ENCODE peak calls at places on chromosomes 5 and 9, in seven cellular contexts. H is GM12878, I is stomach, Z is lower leg skin, A is Peyer's patch, X is testis, G is body of pancreas. O is an unnamed sample.

GRCh38 chr9:3704890-3705289 is 179.1 kb upstream of the RFX3 start:
- DNase-seq in H (no peak), I (no peak), Z (no peak), A (no peak), X (no peak), G (no peak), O (no peak)

GRCh38 chr9:86580688-86581087 is 226.5 kb upstream of the TUT7 start:
- DNase-seq in H (no peak), I (no peak), Z (no peak), A (no peak), X (no peak), G (peak; percentile 16), O (no peak)

GRCh38 chr9:114434878-114435311 is 47.1 kb upstream of the AKNA start:
- DNase-seq in H (no peak), I (no peak), Z (peak; percentile 66), A (no peak), X (peak; percentile 41), G (peak; percentile 18), O (peak; percentile 24)

GRCh38 chr9:5582835-5583195 is 46.1 kb upstream of the RIC1 start:
- DNase-seq in H (peak; percentile 91), I (no peak), Z (peak; percentile 89), A (peak; percentile 54), X (peak; percentile 46), G (no peak), O (peak; percentile 16)

GRCh38 chr5:174183701-174184100 is 138.2 kb downstream of the NSG2 start:
- DNase-seq in H (no peak), I (no peak), Z (peak; percentile 69), A (no peak), X (no peak), G (no peak), O (no peak)

GRCh38 chr5:155983954-155984353 is 343.0 kb upstream of the SGCD start:
- DNase-seq in H (no peak), I (no peak), Z (no peak), A (no peak), X (no peak), G (no peak), O (no peak)

GRCh38 chr9:133848471-133848870 is 110.3 kb upstream of the SARDH start:
- DNase-seq in H (no peak), I (no peak), Z (no peak), A (no peak), X (no peak), G (no peak), O (no peak)

GRCh38 chr5:79689541-79690466 is at the start of gene CMYA5:
- DNase-seq in H (no peak), I (peak; percentile 28), Z (peak; percentile 85), A (no peak), X (peak; percentile 77), G (peak; percentile 1), O (no peak)

GRCh38 chr9:123771690-123772089 is 158.2 kb downstream of the DENND1A start:
- DNase-seq in H (no peak), I (no peak), Z (no peak), A (no peak), X (no peak), G (no peak), O (no peak)

GRCh38 chr5:169142264-169142970 is 158.5 kb downstream of the SLIT3 start:
- DNase-seq in H (no peak), I (peak; percentile 94), Z (peak; percentile 91), A (no peak), X (peak; percentile 63), G (peak; percentile 71), O (no peak)

GRCh38 chr5:62354028-62354874 is 48.2 kb downstream of the KIF2A start:
- DNase-seq in H (peak; percentile 35), I (no peak), Z (no peak), A (no peak), X (peak; percentile 39), G (peak; percentile 68), O (no peak)

GRCh38 chr5:32506809-32507208 is 62.3 kb upstream of the ZFR start:
- DNase-seq in H (no peak), I (no peak), Z (peak; percentile 68), A (no peak), X (peak; percentile 39), G (peak; percentile 56), O (peak; percentile 39)

GRCh38 chr9:84556556-84556955 is 113.0 kb upstream of the NTRK2 start:
- DNase-seq in H (no peak), I (no peak), Z (no peak), A (no peak), X (no peak), G (no peak), O (no peak)

GRCh38 chr5:132090107-132090506 is 16.5 kb downstream of the CSF2 start:
- DNase-seq in H (no peak), I (no peak), Z (peak; percentile 32), A (no peak), X (no peak), G (no peak), O (peak; percentile 59)

GRCh38 chr5:109876941-109877669 is 187.4 kb downstream of the MAN2A1 start:
- DNase-seq in H (no peak), I (no peak), Z (no peak), A (no peak), X (no peak), G (no peak), O (peak; percentile 19)

GRCh38 chr9:111603041-111603440 is 3.6 kb upstream of the PTGR1 start:
- DNase-seq in H (no peak), I (no peak), Z (no peak), A (no peak), X (no peak), G (no peak), O (no peak)

GRCh38 chr5:51881901-51882300 is 498.7 kb downstream of the ISL1 start:
- DNase-seq in H (no peak), I (no peak), Z (no peak), A (no peak), X (no peak), G (no peak), O (no peak)

GRCh38 chr5:24444439-24444838 is 200.3 kb downstream of the CDH10 start:
- DNase-seq in H (no peak), I (no peak), Z (no peak), A (no peak), X (no peak), G (no peak), O (no peak)

GRCh38 chr5:1445313-1445894 is at the start of gene SLC6A3:
- DNase-seq in H (no peak), I (peak; percentile 27), Z (peak; percentile 83), A (no peak), X (peak; percentile 46), G (peak; percentile 16), O (no peak)

GRCh38 chr5:150156033-150156381 is 362 bp upstream of the PDGFRB start:
- DNase-seq in H (no peak), I (no peak), Z (no peak), A (no peak), X (no peak), G (no peak), O (peak; percentile 46)

GRCh38 chr5:150156540-150156939 is 895 bp upstream of the PDGFRB start:
- DNase-seq in H (no peak), I (no peak), Z (no peak), A (no peak), X (no peak), G (no peak), O (no peak)

GRCh38 chr5:150154618-150155134 is 969 bp downstream of the PDGFRB start:
- DNase-seq in H (no peak), I (no peak), Z (no peak), A (no peak), X (no peak), G (no peak), O (no peak)

GRCh38 chr5:150153957-150154617 is 1.6 kb downstream of the PDGFRB start:
- DNase-seq in H (no peak), I (no peak), Z (no peak), A (no peak), X (peak; percentile 46), G (no peak), O (no peak)

GRCh38 chr5:150155258-150156032 is at the start of gene PDGFRB:
- DNase-seq in H (no peak), I (peak; percentile 55), Z (peak; percentile 98), A (peak; percentile 71), X (peak; percentile 87), G (peak; percentile 63), O (peak; percentile 78)
- TF ChIP-seq POLR2A in H (no peak), I (no peak), Z (peak; percentile 35), A (no peak), X (peak; percentile 13), G (peak; percentile 45), O (peak; percentile 52)

GRCh38 chr5:157823655-157824054 is 35.3 kb downstream of the CLINT1 start:
- DNase-seq in H (no peak), I (no peak), Z (no peak), A (no peak), X (no peak), G (no peak), O (no peak)

GRCh38 chr5:157819502-157820125 is 39.3 kb downstream of the CLINT1 start:
- DNase-seq in H (no peak), I (no peak), Z (no peak), A (no peak), X (no peak), G (no peak), O (no peak)

GRCh38 chr5:157820593-157821252 is 38.2 kb downstream of the CLINT1 start:
- DNase-seq in H (no peak), I (no peak), Z (no peak), A (no peak), X (peak; percentile 43), G (peak; percentile 37), O (no peak)

GRCh38 chr5:157821405-157821804 is 37.5 kb downstream of the CLINT1 start:
- DNase-seq in H (no peak), I (no peak), Z (no peak), A (no peak), X (no peak), G (no peak), O (no peak)

GRCh38 chr5:157821822-157822622 is 36.9 kb downstream of the CLINT1 start:
- DNase-seq in H (no peak), I (no peak), Z (no peak), A (no peak), X (no peak), G (no peak), O (no peak)
- TF ChIP-seq POLR2A in H (no peak), I (no peak), Z (no peak), A (no peak), X (no peak), G (no peak), O (no peak)

DNA sequence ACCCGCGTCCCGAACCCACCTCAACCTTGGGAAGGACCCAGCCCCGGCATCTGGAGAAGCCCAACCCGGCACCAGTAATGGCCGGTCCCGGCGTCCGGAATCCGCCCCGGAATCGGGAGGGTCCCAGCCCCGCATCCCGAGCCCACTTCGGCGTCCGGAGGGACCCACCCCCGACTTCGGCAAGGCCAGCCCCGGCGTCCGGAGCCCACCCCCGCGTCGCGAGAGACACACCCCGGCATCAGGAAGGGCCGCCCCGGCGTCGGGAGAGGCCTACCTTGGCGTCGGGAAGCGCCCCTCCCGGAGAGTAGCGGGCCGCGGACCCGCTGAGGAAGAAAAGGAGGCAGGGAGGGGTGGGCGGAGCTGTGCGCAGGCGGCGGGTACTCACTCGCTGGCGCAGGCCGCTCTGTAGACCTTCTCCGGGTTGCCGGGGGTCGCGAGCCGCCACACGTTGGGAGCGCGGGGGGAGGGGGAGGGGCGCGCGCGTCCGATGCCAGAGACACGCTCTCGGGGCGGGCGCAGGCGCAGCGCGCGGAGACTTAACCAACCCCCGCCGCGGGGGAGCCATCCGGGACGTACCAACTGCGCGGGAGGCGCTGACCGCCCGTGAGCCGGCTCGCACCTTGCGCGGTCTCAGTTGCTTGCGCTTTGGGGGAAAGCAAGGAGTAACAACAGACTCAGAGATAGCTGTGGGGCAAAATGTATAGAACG is at the start of gene UIMC1:
- DNase-seq in H (peak; percentile 71), I (peak; percentile 93), Z (peak; percentile 98), A (peak; percentile 89), X (peak; percentile 93), G (peak; percentile 90), O (peak; percentile 78)
- TF ChIP-seq POLR2A in H (peak; percentile 79), I (no peak), Z (no peak), A (no peak), X (peak; percentile 21), G (peak; percentile 57), O (peak; percentile 51)

GRCh38 chr9:137578518-137579258 is at the start of gene DPH7:
- DNase-seq in H (peak; percentile 35), I (peak; percentile 97), Z (peak; percentile 98), A (peak; percentile 95), X (peak; percentile 96), G (peak; percentile 94), O (peak; percentile 99)
- TF ChIP-seq POLR2A in H (peak; percentile 91), I (no peak), Z (no peak), A (peak; percentile 73), X (no peak), G (peak; percentile 81), O (peak; percentile 69)